ENCODE peak calls at places on chromosomes 11 and 22, in four cellular contexts. A, Q, F and M are unnamed samples.

GRCh38 chr11:2697871-2698270 is 1.9 kb downstream of the KCNQ1OT1 start:
- DNase-seq in F (no peak), Q (peak), A (no peak), M (no peak)

GRCh38 chr11:118373263-118373662 is 13.9 kb downstream of the UBE4A start:
- DNase-seq in F (no peak), Q (no peak), A (no peak), M (no peak)

GRCh38 chr22:40719599-40719998 is 40.3 kb downstream of the MCHR1 start:
- DNase-seq in Q (no peak), F (no peak), A (no peak), M (no peak)

GRCh38 chr11:102293873-102294601 is 23.2 kb upstream of the BIRC3 start:
- DNase-seq in A (no peak), F (no peak), Q (peak), M (no peak)

GRCh38 chr11:93481279-93481678 is 61.9 kb downstream of the SMCO4 start:
- DNase-seq in F (no peak), A (no peak), Q (no peak), M (no peak)

GRCh38 chr11:117356126-117356761 is 28.6 kb downstream of the CEP164 start:
- DNase-seq in Q (peak), A (no peak), F (no peak), M (no peak)

GRCh38 chr11:68574308-68574707 is 110.0 kb upstream of the GAL start:
- DNase-seq in Q (no peak), F (no peak), A (no peak), M (no peak)

GRCh38 chr11:65471410-65471762 is 27.5 kb upstream of the MALAT1 start:
- DNase-seq in Q (peak), A (peak), F (no peak), M (no peak)

GRCh38 chr11:126334665-126335462 is 20.6 kb upstream of the ST3GAL4 start:
- DNase-seq in A (no peak), F (no peak), Q (no peak), M (no peak)

GRCh38 chr22:49889071-49889470 is 29.2 kb downstream of the ALG12 start:
- DNase-seq in A (no peak), Q (no peak), F (no peak), M (no peak)

GRCh38 chr11:26946209-26946828 is 47.6 kb upstream of the FIBIN start:
- DNase-seq in F (no peak), Q (no peak), A (no peak), M (no peak)

GRCh38 chr22:37848587-37849088 is 581 bp upstream of the EIF3L start:
- DNase-seq in A (no peak), F (no peak), Q (peak), M (no peak)

GRCh38 chr11:111422494-111423249 is 43.6 kb upstream of the POU2AF1 start:
- DNase-seq in A (no peak), F (no peak), Q (peak), M (no peak)

GRCh38 chr11:35192347-35192746 is 53.4 kb downstream of the CD44 start:
- DNase-seq in Q (no peak), F (no peak), A (no peak), M (no peak)

GRCh38 chr11:77823775-77824174 is 2.8 kb downstream of the AAMDC start:
- DNase-seq in F (no peak), A (no peak), Q (no peak), M (no peak)

GRCh38 chr22:19503869-19504268 is 20.3 kb downstream of the CLDN5 start:
- DNase-seq in A (no peak), F (no peak), Q (no peak), M (no peak)

GRCh38 chr11:110362916-110363574 is 66.6 kb upstream of the RDX start:
- DNase-seq in A (no peak), F (no peak), Q (peak), M (no peak)

GRCh38 chr11:10503217-10503616 is 37.8 kb downstream of the RNF141 start:
- DNase-seq in A (no peak), F (no peak), Q (no peak), M (no peak)

GRCh38 chr11:72775288-72776110 is 18.3 kb downstream of the STARD10 start:
- DNase-seq in Q (no peak), F (no peak), A (no peak), M (no peak)

GRCh38 chr11:87281496-87281895 is 243.8 kb downstream of the TMEM135 start:
- DNase-seq in Q (peak), A (no peak), F (peak), M (no peak)

GRCh38 chr11:93652161-93652597 is 9.3 kb upstream of the CEP295 start:
- DNase-seq in Q (peak), F (peak), A (no peak), M (no peak)

GRCh38 chr11:133934599-133935550 is 21.9 kb downstream of the IGSF9B start:
- DNase-seq in A (no peak), Q (peak), F (no peak), M (no peak)

GRCh38 chr22:35540600-35541253 is at the start of gene RASD2:
- DNase-seq in F (no peak), Q (peak), A (no peak), M (no peak)

GRCh38 chr11:67437082-67437821 is at the start of gene PTPRCAP:
- DNase-seq in A (no peak), Q (no peak), F (no peak), M (no peak)

GRCh38 chr11:3058753-3059664 is 1.8 kb upstream of the CARS1 start:
- DNase-seq in F (peak), Q (no peak), A (no peak), M (peak)

GRCh38 chr22:21446827-21447690 is 20.1 kb upstream of the TMEM191C start:
- DNase-seq in Q (no peak), A (no peak), F (no peak), M (no peak)

GRCh38 chr22:39785232-39785631 is 108.3 kb downstream of the ENTHD1 start:
- DNase-seq in A (no peak), Q (no peak), F (no peak), M (no peak)

GRCh38 chr11:35873721-35874120 is 70.1 kb upstream of the LDLRAD3 start:
- DNase-seq in A (no peak), F (no peak), Q (peak), M (no peak)

GRCh38 chr11:118003021-118003423 is 16.8 kb downstream of the IL10RA start:
- DNase-seq in Q (no peak), F (no peak), A (no peak), M (no peak)